ENCODE peak calls at places on chromosome 10, in five cellular contexts. X is HuH-7.5; D is substantia nigra; V is heart right ventricle; Y is activated CD8-positive, alpha-beta memory T cell treated with anti-CD3 and anti-CD28 coated beads for 24 hours. F is an unnamed sample.

GRCh38 chr10:100618091-100618615 is 82.4 kb downstream of the HIF1AN start:
- DNase-seq in X (no peak), D (no peak), V (no peak), Y (no peak), F (no peak)

GRCh38 chr10:60139798-60140566 is 233.6 kb upstream of the CCDC6 start:
- DNase-seq in Y (no peak), X (no peak), V (no peak), D (no peak), F (no peak)

GRCh38 chr10:27911645-27912044 is 87.2 kb downstream of the ODAD2 start:
- DNase-seq in V (no peak), Y (no peak), D (no peak), X (no peak), F (no peak)

GRCh38 chr10:92692697-92693533 is 3.2 kb downstream of the HHEX start:
- DNase-seq in V (no peak), Y (no peak), X (no peak), D (no peak), F (no peak)

GRCh38 chr10:132175907-132176581 is 10.7 kb upstream of the DPYSL4 start:
- DNase-seq in V (no peak), X (no peak), D (peak), Y (no peak), F (peak)

GRCh38 chr10:124095096-124095495 is 1.7 kb upstream of the CHST15 start:
- DNase-seq in X (no peak), D (no peak), V (no peak), Y (no peak), F (no peak)

GRCh38 chr10:14671383-14671782 is 103.3 kb downstream of the FAM107B start:
- DNase-seq in Y (peak), X (no peak), D (no peak), V (no peak), F (no peak)

GRCh38 chr10:7457478-7458316 is 46.9 kb upstream of the SFMBT2 start:
- DNase-seq in X (no peak), D (no peak), Y (no peak), V (no peak), F (no peak)

GRCh38 chr10:82961864-82962263 is 1086.9 kb downstream of the NRG3 start:
- DNase-seq in X (no peak), Y (no peak), D (no peak), V (no peak), F (no peak)

GRCh38 chr10:30433286-30433778 is 652 bp upstream of the MAP3K8 start:
- DNase-seq in X (peak), Y (no peak), V (peak), D (peak), F (no peak)

GRCh38 chr10:110443239-110444008 is 54.3 kb upstream of the DUSP5 start:
- DNase-seq in V (no peak), D (peak), Y (peak), X (no peak), F (no peak)

GRCh38 chr10:8056891-8057331 is 2.4 kb downstream of the GATA3 start:
- DNase-seq in V (no peak), Y (peak), X (no peak), D (no peak), F (no peak)

GRCh38 chr10:63760034-63760707 is 239.0 kb downstream of the REEP3 start:
- DNase-seq in D (no peak), V (no peak), X (no peak), Y (no peak), F (no peak)

GRCh38 chr10:85995791-85996190 is 370.8 kb downstream of the GRID1 start:
- DNase-seq in Y (no peak), D (peak), X (no peak), V (no peak), F (peak)

GRCh38 chr10:79329529-79329928 is 17.7 kb upstream of the PPIF start:
- DNase-seq in D (no peak), X (no peak), Y (no peak), V (no peak), F (no peak)

GRCh38 chr10:58157076-58157766 is 110.5 kb downstream of the IPMK start:
- DNase-seq in Y (no peak), V (no peak), X (no peak), D (peak), F (no peak)

GRCh38 chr10:77357611-77358010 is 280.0 kb downstream of the KCNMA1 start:
- DNase-seq in V (no peak), X (no peak), Y (no peak), D (no peak), F (no peak)

GRCh38 chr10:4646546-4646945 is 179.5 kb upstream of the AKR1E2 start:
- DNase-seq in D (no peak), X (no peak), Y (no peak), V (no peak), F (no peak)

GRCh38 chr10:1102836-1103235 is 46.7 kb downstream of the WDR37 start:
- DNase-seq in X (no peak), V (no peak), Y (no peak), D (no peak), F (no peak)

GRCh38 chr10:1403508-1404230 is 333.7 kb downstream of the ADARB2 start:
- DNase-seq in Y (peak), X (no peak), D (no peak), V (no peak), F (no peak)

GRCh38 chr10:72779874-72780273 is 87.9 kb downstream of the MCU start:
- DNase-seq in X (no peak), D (no peak), Y (no peak), V (no peak), F (no peak)

F was measured in midbrain.